ENCODE peak calls at places on chromosomes 11 and 22, in nine cellular contexts. U is K562; W is brain microvascular endothelial cell; I is cardiac muscle cell; T is AG04450; N is neural progenitor cell; E is CD8-positive, alpha-beta T cell; H is suprapubic skin; R is kidney. A is an unnamed sample.

GRCh38 chr22:43202756-43203155 is 15.8 kb upstream of the TTLL12 start:
- DNase-seq in U (no peak), H (no peak), W (no peak), T (no peak), E (no peak), I (no peak), R (peak), N (no peak), A (no peak)

GRCh38 chr11:100562102-100562501 is 125.0 kb upstream of the ARHGAP42 start:
- DNase-seq in H (no peak), N (no peak), E (no peak), U (no peak), R (no peak), I (no peak), T (peak), W (peak), A (peak)

GRCh38 chr11:7098235-7098832 is 9.5 kb downstream of the RBMXL2 start:
- DNase-seq in N (peak), I (peak), U (peak), W (peak), T (no peak), E (no peak), R (no peak), H (no peak), A (peak)

GRCh38 chr22:46149998-46150549 is at the start of gene PPARA:
- DNase-seq in W (no peak), E (peak), U (peak), I (peak), H (peak), R (peak), T (peak), N (peak), A (peak)

GRCh38 chr11:30990625-30991348 is 378.8 kb downstream of the DCDC1 start:
- DNase-seq in U (no peak), I (no peak), W (no peak), E (no peak), R (no peak), H (no peak), T (no peak), N (no peak), A (no peak)

GRCh38 chr22:19523240-19524169 is 705 bp downstream of the CLDN5 start:
- DNase-seq in H (no peak), E (no peak), U (no peak), W (no peak), I (peak), R (no peak), T (no peak), N (peak), A (peak)

GRCh38 chr11:64096835-64097234 is 61.1 kb downstream of the FLRT1 start:
- DNase-seq in E (no peak), W (no peak), U (no peak), I (no peak), T (no peak), N (no peak), H (no peak), R (no peak), A (no peak)

GRCh38 chr11:73662445-73663157 is 16.2 kb downstream of the PLEKHB1 start:
- DNase-seq in N (no peak), W (no peak), E (no peak), I (no peak), H (no peak), T (no peak), R (no peak), U (peak), A (peak)

GRCh38 chr11:57456960-57457642 is 3.2 kb upstream of the RTN4RL2 start:
- DNase-seq in N (peak), T (peak), W (peak), R (peak), E (no peak), U (peak), I (peak), H (peak), A (peak)

GRCh38 chr11:33045551-33046255 is 6.3 kb downstream of the TCP11L1 start:
- DNase-seq in U (no peak), R (no peak), H (no peak), W (no peak), E (no peak), I (no peak), N (no peak), T (no peak), A (peak)

GRCh38 chr11:19511413-19512183 is 201.0 kb upstream of the NAV2 start:
- DNase-seq in N (no peak), R (peak), H (no peak), E (no peak), W (no peak), U (no peak), T (no peak), I (no peak), A (peak)

GRCh38 chr22:33666661-33667619 is 253.3 kb downstream of the LARGE1 start:
- DNase-seq in H (no peak), W (no peak), T (no peak), N (peak), I (peak), U (no peak), R (no peak), E (no peak), A (no peak)

GRCh38 chr11:83241291-83241946 is 44.7 kb downstream of the CCDC90B start:
- DNase-seq in R (no peak), U (peak), E (no peak), T (peak), N (peak), W (peak), I (peak), H (no peak), A (peak)

GRCh38 chr11:64876226-64876750 is 2.1 kb downstream of the EHD1 start:
- DNase-seq in H (no peak), W (no peak), I (no peak), R (peak), U (no peak), T (no peak), E (no peak), N (no peak), A (no peak)

GRCh38 chr11:102238287-102238894 is 78.9 kb upstream of the BIRC3 start:
- DNase-seq in E (no peak), I (no peak), R (no peak), W (no peak), H (no peak), N (no peak), T (no peak), U (no peak), A (no peak)

GRCh38 chr22:24176040-24176439 is 5.2 kb upstream of the SUSD2 start:
- DNase-seq in I (no peak), H (no peak), T (no peak), N (no peak), U (no peak), W (no peak), R (peak), E (no peak), A (no peak)

GRCh38 chr22:24177456-24177855 is 3.8 kb upstream of the SUSD2 start:
- DNase-seq in R (peak), T (no peak), I (no peak), W (no peak), H (no peak), E (no peak), U (no peak), N (no peak), A (no peak)

GRCh38 chr22:24177045-24177444 is 4.2 kb upstream of the SUSD2 start:
- DNase-seq in H (no peak), N (no peak), R (no peak), I (no peak), E (no peak), T (no peak), W (no peak), U (no peak), A (no peak)

GRCh38 chr22:24175160-24175808 is 6.0 kb upstream of the SUSD2 start:
- DNase-seq in T (peak), R (peak), N (peak), I (peak), H (peak), E (peak), W (peak), U (peak), A (peak)

GRCh38 chr22:24176630-24177029 is 4.7 kb upstream of the SUSD2 start:
- DNase-seq in W (no peak), E (no peak), H (no peak), I (no peak), N (no peak), R (no peak), T (no peak), U (no peak), A (no peak)
- H3K27ac ChIP-seq in W (no peak), E (no peak), H (no peak), I (no peak), N (no peak), R (no peak), T (peak), U (no peak), A (no peak)

GRCh38 chr11:126969865-126970479 is 30.6 kb downstream of the KIRREL3 start:
- DNase-seq in T (no peak), H (no peak), R (no peak), I (peak), E (no peak), W (peak), U (peak), N (peak), A (peak)

GRCh38 chr11:126973051-126973450 is 27.5 kb downstream of the KIRREL3 start:
- DNase-seq in W (no peak), U (no peak), E (no peak), R (no peak), I (no peak), N (no peak), T (no peak), H (no peak), A (no peak)

GRCh38 chr11:126971305-126971704 is 29.3 kb downstream of the KIRREL3 start:
- DNase-seq in W (no peak), U (no peak), N (no peak), T (no peak), H (no peak), R (no peak), I (no peak), E (no peak), A (no peak)

GRCh38 chr11:126965331-126965730 is 35.2 kb downstream of the KIRREL3 start:
- DNase-seq in R (no peak), N (no peak), T (no peak), E (no peak), U (no peak), H (no peak), I (no peak), W (no peak), A (no peak)

DNA sequence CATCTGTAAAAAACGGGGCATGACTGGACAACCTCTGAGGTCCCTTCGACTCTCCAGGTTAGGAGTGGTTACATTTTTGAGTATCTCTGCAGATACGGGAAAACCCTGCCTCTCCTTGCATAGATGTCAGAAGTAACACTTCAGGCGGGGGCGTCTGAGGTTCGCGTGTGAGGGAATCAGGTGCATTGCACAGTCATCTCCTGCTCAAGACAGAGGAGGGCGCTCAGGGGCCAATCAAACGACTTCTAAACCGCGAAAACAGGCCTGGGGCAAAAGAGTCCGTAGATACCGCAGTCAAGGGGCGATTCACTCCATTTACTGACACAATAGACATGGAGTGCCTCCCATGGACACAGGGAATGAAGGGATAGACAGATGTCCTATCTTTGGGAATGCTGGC is 31.7 kb downstream of the KIRREL3 start:
- DNase-seq in U (peak), H (no peak), E (no peak), T (no peak), R (no peak), I (peak), W (no peak), N (peak), A (peak)
- TF ChIP-seq CTCF in U (no peak), H (no peak), E (no peak), T (no peak), R (no peak), I (no peak), W (peak), N (peak), A (no peak)

GRCh38 chr11:68276864-68277263 is 5.1 kb upstream of the C11orf24 start:
- DNase-seq in E (no peak), T (no peak), R (no peak), H (no peak), U (no peak), N (no peak), I (no peak), W (no peak), A (no peak)
- H3K27ac ChIP-seq in E (no peak), T (no peak), R (no peak), H (no peak), U (no peak), N (no peak), I (no peak), W (no peak), A (no peak)

DNA sequence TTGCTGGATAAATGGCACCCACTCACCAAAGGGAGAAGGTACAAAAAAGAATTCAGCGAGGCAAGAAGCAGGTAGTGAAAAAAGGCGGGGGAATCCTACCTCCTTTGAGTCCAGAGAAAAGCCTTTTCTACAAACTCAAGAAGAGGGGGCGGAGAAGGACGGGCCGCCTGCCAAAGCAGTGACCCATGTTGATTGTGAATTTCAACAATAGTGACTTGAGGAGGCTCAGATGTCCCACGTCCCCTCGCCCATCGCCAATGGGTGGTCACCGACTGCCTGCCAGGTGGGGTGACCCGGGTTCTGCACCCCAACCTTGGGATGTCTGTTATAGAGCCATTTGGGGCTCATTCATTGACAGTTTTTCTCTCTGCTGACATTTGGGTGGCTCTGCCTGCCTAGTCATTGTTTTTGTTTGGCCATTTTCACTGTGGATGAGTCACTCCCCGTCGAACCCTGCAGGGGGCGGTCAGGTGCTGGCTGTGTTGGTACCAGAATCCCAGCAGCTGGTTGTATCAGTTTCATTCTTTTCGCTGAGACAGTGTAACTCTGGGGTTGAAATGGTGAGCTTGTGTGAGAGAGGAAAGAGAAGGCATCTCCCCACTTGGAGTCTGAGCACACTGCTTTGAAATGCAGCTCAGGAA is 163.4 kb upstream of the NCAM1 start:
- DNase-seq in U (peak), E (no peak), H (no peak), I (no peak), T (no peak), N (peak), W (peak), R (no peak), A (peak)
- TF ChIP-seq CTCF in U (peak), E (no peak), H (no peak), I (peak), T (peak), N (peak), W (peak), R (peak), A (peak)

A was measured in fibroblast of lung.